ENCODE peak calls at places on chromosomes 12 and 14, in four cellular contexts. P is lower leg skin, X is neural crest cell, W is Peyer's patch. V is an unnamed sample.

GRCh38 chr12:95102916-95103671 is 29.7 kb upstream of the NR2C1 start:
- DNase-seq in W (no peak), X (no peak), P (no peak), V (no peak)

GRCh38 chr12:113333111-113333750 is 1.7 kb downstream of the SLC8B1 start:
- DNase-seq in X (no peak), W (no peak), P (no peak), V (no peak)

GRCh38 chr12:62532333-62532732 is 65.7 kb downstream of the MON2 start:
- DNase-seq in X (no peak), P (no peak), W (no peak), V (no peak)

GRCh38 chr14:31205681-31206535 is 1.7 kb downstream of the HECTD1 start:
- DNase-seq in P (no peak), W (no peak), X (no peak), V (no peak)

GRCh38 chr12:49872781-49873181 is 29.9 kb upstream of the BCDIN3D start:
- DNase-seq in P (no peak), X (no peak), W (no peak), V (no peak)

GRCh38 chr14:101810897-101811620 is 49.5 kb downstream of the PPP2R5C start:
- DNase-seq in X (no peak), P (no peak), W (no peak), V (no peak)

GRCh38 chr14:32565256-32565655 is 236.2 kb downstream of the AKAP6 start:
- DNase-seq in W (no peak), X (no peak), P (no peak), V (no peak)

GRCh38 chr14:61585598-61586538 is 109.4 kb upstream of the HIF1A start:
- DNase-seq in W (no peak), P (peak), X (no peak), V (no peak)

GRCh38 chr12:69354561-69355187 is 4.9 kb upstream of the YEATS4 start:
- DNase-seq in X (no peak), W (no peak), P (no peak), V (no peak)

GRCh38 chr14:101821528-101821927 is 60.0 kb downstream of the PPP2R5C start:
- DNase-seq in P (no peak), W (peak), X (no peak), V (no peak)

GRCh38 chr14:72024043-72024407 is 91.8 kb downstream of the RGS6 start:
- DNase-seq in X (no peak), W (peak), P (peak), V (no peak)

GRCh38 chr12:55847603-55848329 is 5.0 kb upstream of the MMP19 start:
- DNase-seq in X (no peak), W (peak), P (peak), V (no peak)

GRCh38 chr12:98519257-98519907 is 4.0 kb downstream of the TMPO start:
- DNase-seq in P (no peak), W (no peak), X (no peak), V (no peak)

GRCh38 chr12:25071366-25071765 is 122.5 kb upstream of the BCAT1 start:
- DNase-seq in X (no peak), P (no peak), W (no peak), V (no peak)

GRCh38 chr14:25406818-25407217 is 356.9 kb upstream of the STXBP6 start:
- DNase-seq in X (peak), W (peak), P (no peak), V (no peak)

GRCh38 chr14:95725685-95726336 is 11.9 kb upstream of the TCL1A start:
- DNase-seq in X (no peak), W (no peak), P (no peak), V (no peak)

GRCh38 chr14:56027916-56028637 is 90.1 kb upstream of the PELI2 start:
- DNase-seq in X (no peak), P (no peak), W (no peak), V (no peak)

GRCh38 chr12:1422604-1423315 is 171.6 kb downstream of the FBXL14 start:
- DNase-seq in W (no peak), X (no peak), P (no peak), V (no peak)

DNA sequence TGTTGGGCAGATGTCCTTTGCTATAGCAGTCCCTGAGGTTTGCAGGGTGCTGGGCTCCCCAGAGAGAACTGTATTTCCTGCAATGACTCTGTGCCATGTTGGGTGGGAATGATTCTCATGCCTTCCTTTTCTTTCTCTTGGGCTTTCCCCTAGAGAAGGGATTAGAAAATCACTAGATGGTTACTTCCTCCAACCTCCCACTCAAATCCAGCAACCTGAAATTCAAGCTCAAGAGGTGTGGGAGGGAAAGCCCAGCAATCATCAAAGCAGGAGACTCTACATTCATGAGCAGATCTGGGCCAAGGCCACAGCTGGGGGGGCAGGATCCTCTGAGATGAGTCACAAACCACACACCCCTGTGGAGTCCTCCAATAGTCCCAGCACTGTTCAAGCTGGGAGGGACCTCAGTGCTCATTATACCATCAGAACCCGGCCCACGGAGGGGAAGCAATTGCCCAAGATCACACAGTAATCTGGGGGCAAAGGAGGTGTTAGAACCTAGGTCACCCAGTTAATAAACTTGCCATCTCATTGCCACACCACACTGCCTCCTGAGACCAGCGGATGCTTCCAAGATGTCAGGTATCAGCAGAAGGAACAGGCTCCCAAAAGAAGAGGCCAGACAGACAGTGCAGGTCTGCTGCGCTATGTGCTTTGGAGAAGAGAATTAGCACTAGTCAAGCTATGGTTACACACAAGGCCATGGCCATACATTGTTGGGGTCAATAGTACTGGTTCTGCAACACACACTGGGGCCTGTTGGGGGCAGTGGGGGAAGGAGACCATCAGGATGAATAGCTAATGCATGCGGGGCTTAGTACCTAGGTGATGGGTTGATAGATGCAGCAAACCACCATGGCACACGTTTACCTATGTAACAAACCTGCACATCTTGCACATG is 65.7 kb downstream of the TTC9 start:
- DNase-seq in P (no peak), W (no peak), X (no peak), V (no peak)
- TF ChIP-seq CTCF in P (no peak), W (no peak), X (no peak), V (no peak)

DNA sequence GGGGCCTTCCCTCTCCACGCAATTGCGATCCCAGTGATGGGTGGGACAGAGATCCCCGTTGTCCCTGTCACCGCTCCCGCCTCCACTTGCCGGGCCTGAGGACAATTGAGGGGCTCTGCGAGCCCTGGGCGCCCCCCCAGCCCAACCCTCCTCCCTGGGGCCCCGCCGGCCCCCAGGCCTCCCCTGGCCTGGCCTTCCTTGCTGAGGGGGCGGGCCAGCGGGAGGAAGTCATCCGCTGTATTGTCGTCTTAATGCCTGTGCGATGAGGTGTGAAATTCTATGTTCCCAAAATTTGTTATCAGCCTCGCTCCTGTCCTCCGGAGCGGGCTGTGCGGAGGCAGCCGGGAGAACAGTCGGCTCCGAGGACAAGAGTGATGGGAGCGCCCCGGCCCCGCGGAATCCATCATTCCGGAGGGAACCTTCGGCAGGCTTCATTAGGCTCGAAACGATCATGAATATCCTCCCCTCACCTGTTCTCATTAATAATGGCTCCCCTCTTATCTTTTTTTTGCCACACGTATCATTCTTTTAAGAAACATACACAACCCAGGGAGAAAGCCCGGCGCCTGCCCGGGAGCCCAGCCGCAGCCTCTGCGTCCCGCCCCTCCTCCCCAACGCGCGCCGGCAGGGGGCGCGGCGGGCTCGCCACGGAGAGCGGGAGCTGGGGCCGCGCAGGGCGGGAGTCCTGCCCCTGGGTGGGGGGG is 17.3 kb upstream of the DLK1 start:
- DNase-seq in X (peak), P (no peak), W (no peak), V (no peak)
- TF ChIP-seq CTCF in X (peak), P (no peak), W (no peak), V (peak)

GRCh38 chr12:107134558-107134957 is 41.2 kb upstream of the CRY1 start:
- DNase-seq in X (no peak), W (no peak), P (no peak), V (no peak)
- TF ChIP-seq CTCF in X (peak), W (no peak), P (no peak), V (peak)

GRCh38 chr14:45134051-45134958 is at the start of gene FKBP3:
- DNase-seq in X (peak), W (peak), P (peak), V (peak)
- TF ChIP-seq CTCF in X (no peak), W (peak), P (no peak), V (peak)

GRCh38 chr12:60394680-60395079 is 798.9 kb downstream of the SLC16A7 start:
- DNase-seq in W (no peak), X (no peak), P (no peak), V (no peak)

GRCh38 chr12:60393093-60393492 is 797.3 kb downstream of the SLC16A7 start:
- DNase-seq in W (no peak), X (no peak), P (no peak), V (no peak)

GRCh38 chr12:60402996-60403395 is 807.2 kb downstream of the SLC16A7 start:
- DNase-seq in W (no peak), X (no peak), P (no peak), V (no peak)

GRCh38 chr12:60399064-60399463 is 803.2 kb downstream of the SLC16A7 start:
- DNase-seq in P (no peak), X (no peak), W (no peak), V (no peak)

DNA sequence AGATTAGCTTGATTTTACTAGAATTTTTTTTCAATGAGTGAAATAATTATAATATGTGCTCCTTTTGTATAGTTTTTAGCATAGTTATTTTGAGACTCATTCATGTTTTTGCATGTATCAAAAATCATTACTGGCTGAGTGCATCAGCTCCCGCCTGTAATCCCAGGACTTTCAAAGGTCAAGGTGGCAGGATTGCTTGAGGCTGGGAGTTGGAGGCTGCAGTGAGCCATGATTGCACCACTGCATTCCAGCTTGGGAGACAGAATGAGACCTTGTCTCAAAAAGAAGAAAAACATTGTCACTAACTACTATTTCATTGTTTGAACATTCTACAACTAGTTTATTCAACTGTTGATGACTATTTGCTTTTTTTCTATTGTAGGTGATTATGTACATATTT is 802.7 kb downstream of the SLC16A7 start:
- DNase-seq in X (no peak), P (no peak), W (no peak), V (no peak)
- TF ChIP-seq CTCF in X (no peak), P (no peak), W (no peak), V (no peak)

GRCh38 chr14:69685716-69686115 is 74.3 kb downstream of the SUSD6 start:
- DNase-seq in W (peak), P (peak), X (no peak), V (no peak)
- TF ChIP-seq CTCF in W (no peak), P (no peak), X (no peak), V (no peak)

V was measured in D721Med.